ENCODE peak calls at places on chromosome 1, in four cellular contexts. K is H9, X is IMR-90, P is H1. J is an unnamed sample.
A peak's percentile ranks its signal among the peaks of the same experiment; 100 is the strongest.

GRCh38 chr1:28394136-28394535 is 24.6 kb downstream of the PHACTR4 start:
- DNase-seq in K (no peak), X (no peak), P (no peak), J (no peak)

GRCh38 chr1:6646499-6647148 is 22.0 kb downstream of the THAP3 start:
- DNase-seq in K (peak; percentile 40), X (peak; percentile 54), P (no peak), J (peak; percentile 70)

GRCh38 chr1:218479436-218480115 is 134.4 kb downstream of the TGFB2 start:
- DNase-seq in K (no peak), X (peak; percentile 74), P (no peak), J (no peak)

GRCh38 chr1:156875067-156875615 is 14.5 kb downstream of the NTRK1 start:
- DNase-seq in K (no peak), X (no peak), P (no peak), J (no peak)

GRCh38 chr1:55827350-55827749 is 612.2 kb upstream of the USP24 start:
- DNase-seq in K (no peak), X (peak; percentile 99), P (no peak), J (no peak)

GRCh38 chr1:183456826-183457225 is 15.5 kb upstream of the SMG7 start:
- DNase-seq in K (no peak), X (no peak), P (no peak), J (no peak)

GRCh38 chr1:167774710-167775109 is 52.9 kb downstream of the MPZL1 start:
- DNase-seq in K (no peak), X (peak; percentile 72), P (no peak), J (no peak)

GRCh38 chr1:88763649-88764406 is 79.8 kb downstream of the PKN2 start:
- DNase-seq in K (no peak), X (peak; percentile 66), P (no peak), J (no peak)

GRCh38 chr1:95169544-95169943 is 52.4 kb downstream of the TLCD4 start:
- DNase-seq in K (no peak), X (no peak), P (no peak), J (peak; percentile 63)

GRCh38 chr1:203046984-203047630 is 20.8 kb downstream of the PPFIA4 start:
- DNase-seq in K (no peak), X (peak; percentile 87), P (no peak), J (no peak)

GRCh38 chr1:153540394-153541361 is at the start of gene S100A5:
- DNase-seq in K (no peak), X (peak; percentile 55), P (no peak), J (no peak)

GRCh38 chr1:20179369-20180172 is 6.3 kb upstream of the UBXN10 start:
- DNase-seq in K (no peak), X (no peak), P (no peak), J (no peak)

GRCh38 chr1:20625176-20626097 is 7.8 kb upstream of the PINK1 start:
- DNase-seq in K (peak; percentile 80), X (no peak), P (peak; percentile 53), J (peak; percentile 69)

GRCh38 chr1:93588206-93588605 is 93.4 kb downstream of the BCAR3 start:
- DNase-seq in K (no peak), X (peak; percentile 54), P (no peak), J (no peak)

GRCh38 chr1:82485591-82486369 is 685.0 kb downstream of the ADGRL2 start:
- DNase-seq in K (peak; percentile 67), X (no peak), P (peak; percentile 15), J (peak; percentile 85)

GRCh38 chr1:224447251-224447650 is 12.7 kb upstream of the WDR26 start:
- DNase-seq in K (no peak), X (peak; percentile 69), P (no peak), J (no peak)

GRCh38 chr1:87712261-87712674 is 383.6 kb downstream of the LMO4 start:
- DNase-seq in K (no peak), X (no peak), P (no peak), J (peak; percentile 84)

GRCh38 chr1:209723761-209724693 is 19.4 kb downstream of the HSD11B1 start:
- DNase-seq in K (no peak), X (no peak), P (no peak), J (no peak)

GRCh38 chr1:59574085-59574484 is 240.7 kb upstream of the HOOK1 start:
- DNase-seq in K (no peak), X (peak; percentile 74), P (no peak), J (no peak)

GRCh38 chr1:90104941-90105593 is 110.2 kb downstream of the ZNF326 start:
- DNase-seq in K (no peak), X (no peak), P (no peak), J (no peak)

GRCh38 chr1:114377356-114377755 is 133.6 kb downstream of the TRIM33 start:
- DNase-seq in K (no peak), X (no peak), P (no peak), J (peak; percentile 39)

GRCh38 chr1:114384922-114385321 is 126.1 kb downstream of the TRIM33 start:
- DNase-seq in K (no peak), X (no peak), P (no peak), J (no peak)

GRCh38 chr1:114379987-114380386 is 131.0 kb downstream of the TRIM33 start:
- DNase-seq in K (no peak), X (no peak), P (no peak), J (peak; percentile 93)

GRCh38 chr1:114379358-114379757 is 131.6 kb downstream of the TRIM33 start:
- DNase-seq in K (no peak), X (no peak), P (no peak), J (no peak)
- H4K5ac ChIP-seq in K (no peak overlapping the region), X (no peak overlapping the region), P (no peak overlapping the region), J (no peak overlapping the region)

GRCh38 chr1:18676431-18676830 is 45.8 kb downstream of the PAX7 start:
- DNase-seq in K (no peak), X (no peak), P (no peak), J (peak; percentile 56)

GRCh38 chr1:18686540-18686939 is 55.9 kb downstream of the PAX7 start:
- DNase-seq in K (no peak), X (no peak), P (no peak), J (no peak)

GRCh38 chr1:18684306-18684705 is 53.7 kb downstream of the PAX7 start:
- DNase-seq in K (no peak), X (no peak), P (no peak), J (no peak)

GRCh38 chr1:18681423-18681835 is 50.8 kb downstream of the PAX7 start:
- DNase-seq in K (no peak), X (peak; percentile 16), P (no peak), J (peak; percentile 77)

GRCh38 chr1:18682375-18682774 is 51.7 kb downstream of the PAX7 start:
- DNase-seq in K (peak; percentile 63), X (no peak), P (no peak), J (peak; percentile 31)
- H2AK5ac ChIP-seq in K (no peak overlapping the region), X (no peak overlapping the region), P (no peak overlapping the region), J (no peak overlapping the region)

GRCh38 chr1:109298666-109299086 is 8.1 kb downstream of the MYBPHL start:
- DNase-seq in K (no peak), X (peak; percentile 55), P (no peak), J (no peak)

GRCh38 chr1:109299087-109299983 is 7.5 kb downstream of the MYBPHL start:
- DNase-seq in K (no peak), X (peak; percentile 97), P (no peak), J (peak; percentile 48)

GRCh38 chr1:109295712-109296415 is 10.9 kb downstream of the MYBPHL start:
- DNase-seq in K (peak; percentile 56), X (no peak), P (no peak), J (no peak)

GRCh38 chr1:109294481-109294880 is 11.5 kb upstream of the PSRC1 start:
- DNase-seq in K (no peak), X (no peak), P (no peak), J (no peak)

DNA sequence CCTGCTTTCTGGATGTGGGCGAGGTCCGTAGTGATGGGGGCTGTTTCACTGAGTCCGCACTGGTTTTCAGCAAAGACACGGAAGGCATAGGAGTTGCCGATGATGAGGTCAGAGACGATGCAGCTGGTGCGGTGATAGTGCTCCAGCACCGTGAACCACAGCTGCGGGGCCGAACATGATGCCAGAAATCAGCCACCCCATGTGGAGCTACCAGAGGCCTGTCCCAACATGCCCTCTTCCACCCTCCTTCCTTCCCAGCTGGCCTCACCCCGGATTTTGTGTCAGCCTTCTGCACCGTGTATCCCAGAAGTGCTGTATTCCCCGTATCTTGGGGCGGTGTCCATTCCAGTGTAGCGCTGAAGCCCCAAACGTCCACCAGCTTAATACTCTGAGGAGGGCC is 10.0 kb downstream of the MYBPHL start:
- DNase-seq in K (no peak), X (no peak), P (no peak), J (no peak)
- H4K8ac ChIP-seq in K (no peak overlapping the region), X (peak overlapping the region; percentile 13), P (no peak overlapping the region), J (no peak overlapping the region)

GRCh38 chr1:84825161-84825560 is 67.8 kb downstream of the LPAR3 start:
- DNase-seq in K (no peak), X (no peak), P (no peak), J (peak; percentile 28)
- H4K5ac ChIP-seq in K (no peak overlapping the region), X (no peak overlapping the region), P (no peak overlapping the region), J (no peak overlapping the region)

J was measured in mesendoderm.